ENCODE peak calls at places on chromosomes 4 and X, in seven cellular contexts. B is RWPE2; Q is CD4-positive, CD25-positive, alpha-beta regulatory T cell; G is fibroblast of lung; J is neuronal stem cell; H is uterus; S is neural progenitor cell. U is an unnamed sample.

GRCh38 chr4:99790796-99791617 is 25.6 kb upstream of the DAPP1 start:
- DNase-seq in B (no peak), Q (no peak), G (peak; percentile 70), J (no peak), H (no peak), S (no peak), U (no peak)

GRCh38 chr4:177177446-177178160 is 132.1 kb upstream of the NEIL3 start:
- DNase-seq in B (no peak), Q (no peak), G (peak; percentile 60), J (no peak), H (no peak), S (no peak), U (no peak)

GRCh38 chr4:155600246-155600645 is 66.4 kb upstream of the GUCY1A1 start:
- DNase-seq in B (no peak), Q (no peak), G (peak; percentile 71), J (no peak), H (no peak), S (no peak), U (no peak)

GRCh38 chrX:140712413-140713173 is 3.0 kb downstream of the LINC00632 start:
- DNase-seq in B (no peak), Q (no peak), G (peak; percentile 65), J (peak; percentile 48), H (no peak), S (peak; percentile 76), U (peak; percentile 39)

GRCh38 chr4:82798168-82799005 is at the start of gene SCD5:
- DNase-seq in B (no peak), Q (peak; percentile 58), G (peak; percentile 84), J (peak; percentile 85), H (peak; percentile 67), S (peak; percentile 93), U (peak; percentile 70)

GRCh38 chrX:84974803-84975202 is 28.9 kb upstream of the APOOL start:
- DNase-seq in B (no peak), Q (no peak), G (no peak), J (no peak), H (no peak), S (no peak), U (no peak)

GRCh38 chr4:3432381-3432790 is 9.4 kb upstream of the HGFAC start:
- DNase-seq in B (no peak), Q (no peak), G (no peak), J (no peak), H (no peak), S (no peak), U (no peak)

GRCh38 chrX:2610246-2611170 is 80.6 kb upstream of the CD99 start:
- DNase-seq in B (no peak), Q (peak; percentile 38), G (peak; percentile 26), J (no peak), H (no peak), S (no peak), U (no peak)

GRCh38 chr4:126776361-126776760 is 856.4 kb upstream of the INTU start:
- DNase-seq in B (no peak), Q (no peak), G (no peak), J (no peak), H (no peak), S (no peak), U (no peak)

GRCh38 chr4:74038161-74039064 is at the start of gene CXCL3:
- DNase-seq in B (peak; percentile 84), Q (no peak), G (peak; percentile 40), J (peak; percentile 56), H (peak; percentile 34), S (peak; percentile 84), U (peak; percentile 78)

GRCh38 chr4:101265816-101266172 is 81.5 kb downstream of the PPP3CA start:
- DNase-seq in B (no peak), Q (no peak), G (no peak), J (no peak), H (no peak), S (no peak), U (no peak)
- H3K4me3 ChIP-seq in B (no peak overlapping the region), Q (no peak overlapping the region), G (no peak overlapping the region), J (no peak overlapping the region), H (no peak overlapping the region), S (no peak overlapping the region), U (no peak overlapping the region)

GRCh38 chr4:185500576-185500975 is 29.0 kb upstream of the CCDC110 start:
- DNase-seq in B (no peak), Q (no peak), G (no peak), J (no peak), H (no peak), S (no peak), U (no peak)

GRCh38 chr4:185506422-185506821 is 28.9 kb downstream of the PDLIM3 start:
- DNase-seq in B (no peak), Q (no peak), G (no peak), J (no peak), H (no peak), S (no peak), U (no peak)

GRCh38 chr4:185508162-185508561 is 27.1 kb downstream of the PDLIM3 start:
- DNase-seq in B (no peak), Q (no peak), G (no peak), J (no peak), H (no peak), S (no peak), U (no peak)

GRCh38 chr4:185500035-185500434 is 28.5 kb upstream of the CCDC110 start:
- DNase-seq in B (no peak), Q (no peak), G (no peak), J (no peak), H (no peak), S (no peak), U (no peak)

GRCh38 chr4:185504098-185505047 is 30.9 kb downstream of the PDLIM3 start:
- DNase-seq in B (no peak), Q (no peak), G (no peak), J (no peak), H (peak; percentile 57), S (no peak), U (peak; percentile 83)
- H3K4me3 ChIP-seq in B (peak overlapping the region; percentile 18), Q (no peak overlapping the region), G (peak overlapping the region; percentile 56), J (no peak overlapping the region), H (no peak overlapping the region), S (no peak overlapping the region), U (peak overlapping the region; percentile 43)

DNA sequence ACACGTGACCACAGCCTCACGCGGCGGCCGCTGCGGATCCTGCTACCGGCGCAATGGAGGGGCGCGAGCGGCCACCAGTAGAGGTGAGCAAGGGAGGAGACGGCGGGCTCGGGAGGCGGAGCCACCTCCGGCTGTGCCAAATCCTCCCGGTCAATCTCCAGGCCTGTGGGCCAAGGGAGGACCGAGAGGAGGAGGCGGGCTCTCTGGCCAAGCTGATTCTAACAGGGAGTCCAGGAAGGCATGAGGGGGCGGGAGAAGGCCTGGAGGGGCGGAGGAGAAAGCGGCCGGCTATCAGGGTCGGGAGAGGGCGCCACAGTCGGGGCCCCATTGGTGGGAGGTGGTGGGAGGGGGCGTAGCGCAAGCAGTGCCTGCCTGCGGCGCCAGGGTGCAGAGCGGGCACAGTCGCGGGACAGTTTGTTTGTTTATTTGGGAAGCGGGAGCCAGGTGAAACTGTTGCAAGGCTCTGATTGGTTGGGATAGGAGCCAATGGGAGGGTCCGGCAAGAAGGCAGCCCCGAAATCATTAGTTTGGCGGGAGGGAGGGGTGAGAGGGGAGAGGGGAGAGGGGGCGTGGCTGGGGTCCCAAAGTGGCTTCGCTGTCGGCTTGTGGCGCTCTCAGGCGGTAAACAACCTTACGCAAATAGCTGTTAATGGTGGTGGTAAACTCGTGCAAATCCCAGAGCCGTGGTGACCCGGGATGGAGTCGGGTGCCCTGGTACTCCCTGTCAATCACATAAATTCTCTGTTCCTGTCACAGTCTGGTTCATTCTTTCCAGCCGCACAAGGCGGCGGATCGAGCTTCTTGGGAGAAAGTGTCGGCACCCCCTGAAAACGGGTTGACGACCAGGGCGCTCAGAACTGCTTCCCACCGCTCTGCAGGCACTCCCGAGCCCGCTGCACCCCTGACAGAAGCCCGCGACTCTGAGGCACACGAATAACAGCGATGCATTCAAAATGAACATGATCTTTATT is at the start of gene IRS4:
- DNase-seq in B (peak; percentile 28), Q (no peak), G (peak; percentile 8), J (peak; percentile 90), H (peak; percentile 48), S (peak; percentile 94), U (no peak)
- H3K4me3 ChIP-seq in B (peak within 1 kb of the TSS; percentile 22), Q (no peak within 1 kb of the TSS), G (peak within 1 kb of the TSS; percentile 41), J (peak within 1 kb of the TSS; percentile 99), H (peak within 1 kb of the TSS; percentile 34), S (peak within 1 kb of the TSS; percentile 64), U (peak within 1 kb of the TSS; percentile 57)

GRCh38 chr4:153931804-153932203 is 142.9 kb upstream of the SFRP2 start:
- DNase-seq in B (no peak), Q (no peak), G (peak; percentile 3), J (no peak), H (no peak), S (no peak), U (no peak)

GRCh38 chr4:153934689-153935017 is 145.8 kb upstream of the SFRP2 start:
- DNase-seq in B (no peak), Q (no peak), G (no peak), J (no peak), H (no peak), S (no peak), U (no peak)

GRCh38 chr4:153927546-153927945 is 138.7 kb upstream of the SFRP2 start:
- DNase-seq in B (no peak), Q (no peak), G (peak; percentile 27), J (no peak), H (no peak), S (no peak), U (no peak)

GRCh38 chr4:153933851-153934688 is 145.2 kb upstream of the SFRP2 start:
- DNase-seq in B (no peak), Q (no peak), G (no peak), J (no peak), H (peak; percentile 43), S (no peak), U (no peak)

DNA sequence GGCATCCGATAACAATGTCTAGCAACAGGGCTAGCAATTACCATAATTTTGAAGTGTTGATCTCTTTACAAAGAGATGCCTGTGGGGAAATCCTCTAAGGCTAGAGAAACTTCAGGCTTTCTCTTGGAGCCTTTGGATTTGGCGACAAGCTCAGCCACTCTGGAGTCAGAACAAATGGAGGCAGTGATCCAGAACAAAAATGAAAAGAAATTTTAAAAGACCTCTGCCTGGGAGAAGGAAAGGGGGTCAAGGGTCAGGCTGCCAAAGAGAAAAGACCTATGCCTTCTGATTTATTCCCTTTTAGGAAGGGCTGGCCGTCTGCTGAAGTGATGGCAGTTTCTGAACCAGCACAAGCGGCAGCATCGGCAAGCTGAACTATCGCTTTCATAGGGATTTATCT is 140.8 kb upstream of the SFRP2 start:
- DNase-seq in B (no peak), Q (no peak), G (no peak), J (peak; percentile 89), H (no peak), S (peak; percentile 90), U (no peak)
- H3K4me3 ChIP-seq in B (no peak overlapping the region), Q (no peak overlapping the region), G (no peak overlapping the region), J (no peak overlapping the region), H (no peak overlapping the region), S (peak overlapping the region; percentile 37), U (no peak overlapping the region)

DNA sequence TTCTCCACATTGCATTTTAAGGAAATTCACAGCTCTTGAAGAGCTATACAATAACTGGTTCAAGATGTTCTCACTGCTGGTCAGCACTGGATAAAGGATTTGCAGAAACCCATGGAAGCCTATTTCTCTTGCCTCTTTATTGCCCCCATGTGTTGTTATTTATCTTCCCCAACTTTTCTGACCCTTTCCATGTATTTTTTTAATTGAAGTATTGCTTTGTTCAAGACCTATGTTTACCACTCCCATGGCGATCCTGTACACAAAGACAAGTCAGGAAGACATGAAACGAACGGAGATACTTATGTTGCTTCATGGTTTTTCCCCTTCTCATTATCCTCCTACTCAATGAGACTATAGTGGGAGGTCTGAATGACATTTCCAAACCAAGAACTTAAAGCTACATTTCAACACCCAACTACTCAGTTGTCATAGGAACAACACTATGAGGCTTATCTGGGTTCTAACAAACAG is 566.4 kb upstream of the DIPK2B start:
- DNase-seq in B (no peak), Q (no peak), G (peak; percentile 48), J (no peak), H (no peak), S (no peak), U (no peak)
- H3K4me3 ChIP-seq in B (peak overlapping the region; percentile 53), Q (peak overlapping the region; percentile 95), G (peak overlapping the region; percentile 78), J (no peak overlapping the region), H (peak overlapping the region; percentile 31), S (no peak overlapping the region), U (peak overlapping the region; percentile 61)

U was measured in left ventricle myocardium inferior.